ENCODE peak calls at places on chromosomes 4 and X, in four cellular contexts. I is IMR-90, Z is K562, E is keratinocyte. S is an unnamed sample. For H3K9me1, the result is how much of the 10 kb centered on the place peaks cover.

GRCh38 chrX:39336709-39337294 is 535.5 kb downstream of the MID1IP1 start:
- DNase-seq in I (no peak), Z (no peak), E (no peak), S (peak)

GRCh38 chrX:82541822-82542221 is 966.3 kb upstream of the POU3F4 start:
- DNase-seq in I (no peak), Z (no peak), E (no peak), S (no peak)

GRCh38 chr4:67198757-67199156 is 346.5 kb downstream of the CENPC start:
- DNase-seq in I (no peak), Z (no peak), E (no peak), S (peak)

GRCh38 chrX:102711872-102712215 is 404 bp upstream of the GPRASP2 start:
- DNase-seq in I (no peak), Z (no peak), E (no peak), S (no peak)

GRCh38 chr4:110211007-110211769 is 12.8 kb upstream of the ELOVL6 start:
- DNase-seq in I (peak), Z (peak), E (no peak), S (peak)

GRCh38 chr4:150586162-150586561 is 4.2 kb downstream of the MAB21L2 start:
- DNase-seq in I (no peak), Z (no peak), E (no peak), S (no peak)

GRCh38 chr4:152209772-152210493 is 326.0 kb downstream of the FBXW7 start:
- DNase-seq in I (no peak), Z (no peak), E (no peak), S (no peak)

GRCh38 chr4:13202731-13203519 is 281.2 kb downstream of the RAB28 start:
- DNase-seq in I (no peak), Z (no peak), E (no peak), S (no peak)

GRCh38 chr4:47567511-47567910 is 82.4 kb downstream of the ATP10D start:
- DNase-seq in I (peak), Z (no peak), E (no peak), S (no peak)

GRCh38 chrX:132576945-132577344 is 88.1 kb upstream of the MBNL3 start:
- DNase-seq in I (no peak), Z (no peak), E (no peak), S (no peak)

GRCh38 chr4:88881227-88881569 is 175.8 kb downstream of the FAM13A start:
- DNase-seq in I (no peak), Z (no peak), E (no peak), S (no peak)

GRCh38 chr4:37431417-37431743 is 186.8 kb downstream of the NWD2 start:
- DNase-seq in I (no peak), Z (no peak), E (no peak), S (no peak)

GRCh38 chr4:26945794-26946193 is 85.2 kb downstream of the STIM2 start:
- DNase-seq in I (no peak), Z (no peak), E (no peak), S (no peak)

GRCh38 chrX:150692837-150693781 is at the start of gene MTMR1:
- DNase-seq in I (no peak), Z (peak), E (no peak), S (peak)

GRCh38 chr4:75950416-75950815 is 9.6 kb upstream of the NAAA start:
- DNase-seq in I (peak), Z (no peak), E (no peak), S (no peak)

GRCh38 chr4:8761167-8761823 is 110.3 kb downstream of the HMX1 start:
- DNase-seq in I (no peak), Z (no peak), E (no peak), S (no peak)

GRCh38 chr4:102817021-102817605 is 10.2 kb downstream of the UBE2D3 start:
- DNase-seq in I (no peak), Z (no peak), E (no peak), S (no peak)

GRCh38 chr4:36747277-36748129 is 466.1 kb downstream of the DTHD1 start:
- DNase-seq in I (no peak), Z (no peak), E (no peak), S (no peak)

GRCh38 chrX:153474718-153475117 is 4.3 kb upstream of the HAUS7 start:
- DNase-seq in I (peak), Z (peak), E (no peak), S (peak)

GRCh38 chr4:152516156-152516555 is 19.7 kb downstream of the FBXW7 start:
- DNase-seq in I (no peak), Z (no peak), E (no peak), S (no peak)

GRCh38 chrX:54540289-54540688 is 10.3 kb downstream of the GNL3L start:
- DNase-seq in I (peak), Z (no peak), E (no peak), S (peak)

GRCh38 chr4:23034726-23035125 is 342.0 kb downstream of the GBA3 start:
- DNase-seq in I (no peak), Z (no peak), E (no peak), S (no peak)

GRCh38 chrX:24204331-24204730 is 54.8 kb downstream of the ZFX start:
- DNase-seq in I (peak), Z (no peak), E (no peak), S (no peak)

GRCh38 chr4:76283900-76284299 is 22.6 kb upstream of the STBD1 start:
- DNase-seq in I (no peak), Z (no peak), E (no peak), S (no peak)

GRCh38 chrX:40950546-40950945 is 134.7 kb upstream of the USP9X start:
- DNase-seq in I (no peak), Z (no peak), E (no peak), S (no peak)

GRCh38 chr4:113627321-113627720 is 134.2 kb downstream of the CAMK2D start:
- DNase-seq in I (no peak), Z (no peak), E (no peak), S (no peak)

GRCh38 chr4:177356191-177356590 is 46.5 kb downstream of the NEIL3 start:
- DNase-seq in I (peak), Z (no peak), E (no peak), S (no peak)

GRCh38 chrX:103405009-103405333 is 28.6 kb downstream of the BEX3 start:
- DNase-seq in I (no peak), Z (no peak), E (no peak), S (no peak)

GRCh38 chr4:187814737-187815465 is 180.7 kb upstream of the ZFP42 start:
- DNase-seq in I (peak), Z (no peak), E (no peak), S (no peak)

GRCh38 chr4:83285022-83285387 is 407 bp upstream of the COQ2 start:
- DNase-seq in I (peak), Z (peak), E (no peak), S (peak)

GRCh38 chr4:53908661-53909078 is 155.7 kb downstream of the CHIC2 start:
- DNase-seq in I (peak), Z (peak), E (no peak), S (peak)

GRCh38 chr4:150366487-150366999 is 215.4 kb upstream of the MAB21L2 start:
- DNase-seq in I (no peak), Z (no peak), E (no peak), S (no peak)

GRCh38 chrX:111288841-111289240 is 18.6 kb upstream of the CAPN6 start:
- DNase-seq in I (no peak), Z (no peak), E (no peak), S (no peak)

GRCh38 chrX:39577976-39578962 is 519.5 kb downstream of the BCOR start:
- DNase-seq in I (no peak), Z (no peak), E (no peak), S (no peak)

GRCh38 chr4:7381221-7381889 is 53.4 kb downstream of the PSAPL1 start:
- DNase-seq in I (no peak), Z (no peak), E (no peak), S (no peak)

GRCh38 chr4:7377223-7377865 is 57.4 kb downstream of the PSAPL1 start:
- DNase-seq in I (no peak), Z (no peak), E (no peak), S (no peak)

GRCh38 chr4:7379719-7380118 is 55.0 kb downstream of the PSAPL1 start:
- DNase-seq in I (no peak), Z (no peak), E (no peak), S (no peak)

GRCh38 chr4:7381890-7382633 is 52.7 kb downstream of the PSAPL1 start:
- DNase-seq in I (no peak), Z (no peak), E (no peak), S (no peak)

GRCh38 chr4:7379161-7379560 is 55.6 kb downstream of the PSAPL1 start:
- DNase-seq in I (no peak), Z (no peak), E (no peak), S (no peak)
- H3K9me1 ChIP-seq in I (under half), Z (under half), E (under half), S (under half)

DNA sequence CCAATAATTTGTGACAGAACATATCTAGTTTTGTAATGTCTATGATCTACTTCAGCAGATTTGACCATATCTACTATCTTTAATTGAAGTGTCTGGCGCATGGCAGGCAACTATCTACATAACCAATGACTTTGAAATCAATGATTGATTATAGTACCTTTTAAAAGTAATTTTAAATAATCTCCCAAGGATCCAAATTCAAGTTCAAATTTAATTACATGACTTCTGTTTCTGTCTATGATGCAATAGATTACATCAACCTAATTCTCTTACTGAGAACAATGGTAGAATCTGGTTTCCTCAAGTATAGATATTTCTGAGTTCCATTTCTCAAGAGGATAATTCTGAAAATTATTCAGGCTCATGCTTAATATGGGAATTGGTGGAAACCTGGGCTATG is 177.4 kb upstream of the IL15 start:
- DNase-seq in I (no peak), Z (no peak), E (no peak), S (no peak)
- H3K9me1 ChIP-seq in I (under half), Z (under half), E (under half), S (under half)

GRCh38 chr4:78659665-78660064 is 108.1 kb downstream of the ANXA3 start:
- DNase-seq in I (no peak), Z (no peak), E (no peak), S (no peak)

GRCh38 chr4:78660559-78660958 is 109.0 kb downstream of the ANXA3 start:
- DNase-seq in I (no peak), Z (no peak), E (no peak), S (no peak)

GRCh38 chr4:78661086-78661690 is 109.6 kb downstream of the ANXA3 start:
- DNase-seq in I (no peak), Z (no peak), E (no peak), S (no peak)

GRCh38 chr4:78656968-78657445 is 105.4 kb downstream of the ANXA3 start:
- DNase-seq in I (no peak), Z (peak), E (no peak), S (peak)

GRCh38 chr4:78659264-78659663 is 107.7 kb downstream of the ANXA3 start:
- DNase-seq in I (no peak), Z (no peak), E (no peak), S (peak)
- H3K9me1 ChIP-seq in I (under half), Z (under half), E (under half), S (under half)

DNA sequence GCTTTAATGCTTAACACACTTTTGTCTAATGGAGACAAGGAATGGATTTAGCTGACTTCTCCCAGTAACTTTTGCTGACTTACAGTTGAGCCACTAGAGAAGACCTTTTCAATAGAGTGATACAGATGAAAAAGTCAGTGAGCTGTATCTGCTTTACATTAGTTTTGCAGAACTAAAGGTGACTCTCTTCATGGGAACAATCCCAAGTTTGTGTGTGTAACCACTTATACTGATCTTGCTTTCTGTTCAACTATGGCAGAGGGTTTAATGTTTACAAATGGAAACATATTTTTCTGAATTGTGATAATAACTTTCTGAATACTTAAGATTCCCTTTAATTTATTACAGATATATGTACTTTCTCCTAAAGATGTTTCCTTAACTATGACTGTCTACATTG is 182.6 kb upstream of the PUDP start:
- DNase-seq in I (peak), Z (no peak), E (no peak), S (no peak)
- H3K9me1 ChIP-seq in I (under half), Z (under half), E (under half), S (under half)

DNA sequence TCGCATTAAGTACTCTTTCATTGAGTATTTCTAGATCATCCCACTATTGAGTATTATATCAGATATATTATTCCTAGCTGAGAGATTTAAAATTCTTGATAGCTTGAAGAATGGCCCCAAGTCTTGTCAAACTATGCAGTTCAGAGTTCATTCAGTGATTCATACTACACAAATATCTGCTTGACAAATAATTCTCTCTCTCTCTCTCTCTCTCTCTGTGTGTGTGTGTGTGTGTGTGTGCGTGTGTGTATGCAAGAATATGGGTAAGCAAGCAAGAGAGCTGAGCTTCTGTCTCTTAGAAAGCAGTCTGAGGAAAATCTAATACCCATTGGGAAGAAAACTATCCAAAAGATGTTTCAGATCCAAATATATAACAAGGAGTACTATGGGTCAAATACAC is 142.0 kb downstream of the SLC10A7 start:
- DNase-seq in I (peak), Z (no peak), E (no peak), S (peak)
- H3K9me1 ChIP-seq in I (under half), Z (under half), E (under half), S (under half)

GRCh38 chrX:130715299-130715698 is 187.7 kb downstream of the ENOX2 start:
- DNase-seq in I (peak), Z (no peak), E (no peak), S (no peak)
- H3K9me1 ChIP-seq in I (under half), Z (under half), E (under half), S (under half)

GRCh38 chrX:30525732-30526131 is 51.8 kb downstream of the TASL start:
- DNase-seq in I (peak), Z (no peak), E (no peak), S (no peak)

DNA sequence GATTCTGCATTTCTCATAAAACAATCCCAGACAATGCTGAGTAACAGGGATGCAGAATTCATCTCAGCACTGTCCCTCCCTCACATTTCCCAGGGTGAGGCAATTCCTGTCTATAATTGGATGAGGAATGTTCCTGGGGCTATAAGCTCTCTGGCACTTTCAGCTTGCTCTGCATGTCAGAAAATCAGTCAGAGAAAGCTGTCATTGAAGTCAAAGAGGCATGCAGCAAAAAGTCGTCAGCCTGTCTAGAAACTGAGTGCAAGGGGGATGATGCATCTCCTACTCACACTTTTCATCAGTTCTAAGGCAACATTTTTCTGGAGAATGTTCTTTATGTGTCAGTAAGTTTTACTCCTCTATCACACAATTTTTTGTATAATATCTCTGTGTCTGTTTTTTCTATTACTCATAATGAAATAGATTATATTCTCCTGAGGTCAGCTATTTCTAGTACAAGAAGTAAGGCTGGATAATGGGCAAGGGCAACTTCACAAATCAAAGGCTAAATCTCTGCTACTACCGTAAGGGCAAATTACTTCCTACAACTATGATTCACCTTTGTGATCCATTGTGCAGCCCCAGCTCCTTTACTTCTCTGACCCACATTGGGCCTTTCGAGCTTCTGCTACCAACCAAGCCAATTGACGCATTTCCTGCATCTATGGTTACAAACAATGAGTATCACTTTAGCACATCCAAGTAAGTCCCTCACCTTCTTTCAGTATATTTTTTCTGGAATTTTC is 56.0 kb downstream of the TASL start:
- DNase-seq in I (peak), Z (no peak), E (no peak), S (no peak)
- H3K9me1 ChIP-seq in I (under half), Z (under half), E (under half), S (under half)

GRCh38 chrX:128929281-128930057 is 593.8 kb downstream of the SMARCA1 start:
- DNase-seq in I (no peak), Z (no peak), E (no peak), S (no peak)

GRCh38 chrX:128931071-128931470 is 592.2 kb downstream of the SMARCA1 start:
- DNase-seq in I (no peak), Z (no peak), E (no peak), S (no peak)

GRCh38 chrX:128928636-128929035 is 594.7 kb downstream of the SMARCA1 start:
- DNase-seq in I (no peak), Z (no peak), E (no peak), S (no peak)

GRCh38 chrX:128927363-128927762 is 595.9 kb downstream of the SMARCA1 start:
- DNase-seq in I (no peak), Z (no peak), E (no peak), S (no peak)
- H3K9me1 ChIP-seq in I (under half), Z (under half), E (under half), S (under half)